ENCODE peak calls at places on chromosomes 1 and 21, in six cellular contexts. Q is HCT116, G is H1, T is NT2/D1, D is HepG2, Z is GM12878. R is an unnamed sample.

GRCh38 chr1:116172666-116173065 is 61.5 kb downstream of the MAB21L3 start:
- DNase-seq in Q (no peak), G (no peak), T (no peak), D (peak), Z (no peak), R (no peak)

GRCh38 chr1:67651031-67651430 is 34.0 kb upstream of the GADD45A start:
- DNase-seq in Q (no peak), G (no peak), T (no peak), D (no peak), Z (no peak), R (no peak)

GRCh38 chr1:67888208-67888607 is 54.9 kb upstream of the GNG12 start:
- DNase-seq in Q (no peak), G (no peak), T (no peak), D (no peak), Z (no peak), R (no peak)

GRCh38 chr1:25977816-25978215 is 20.0 kb downstream of the PAFAH2 start:
- DNase-seq in Q (no peak), G (no peak), T (no peak), D (no peak), Z (no peak), R (no peak)

GRCh38 chr1:150970818-150971582 is 3.6 kb downstream of the CERS2 start:
- DNase-seq in Q (no peak), G (no peak), T (no peak), D (peak), Z (no peak), R (no peak)

GRCh38 chr1:240033406-240033805 is 58.3 kb upstream of the FMN2 start:
- DNase-seq in Q (no peak), G (no peak), T (no peak), D (no peak), Z (no peak), R (no peak)

GRCh38 chr1:45542591-45542990 is 8.0 kb upstream of the AKR1A1 start:
- DNase-seq in Q (no peak), G (no peak), T (no peak), D (peak), Z (no peak), R (peak)

GRCh38 chr1:4034318-4034887 is 134.3 kb upstream of the C1orf174 start:
- DNase-seq in Q (no peak), G (no peak), T (no peak), D (no peak), Z (no peak), R (no peak)

GRCh38 chr1:215043405-215043804 is 39.1 kb upstream of the KCNK2 start:
- DNase-seq in Q (no peak), G (no peak), T (no peak), D (no peak), Z (no peak), R (no peak)

GRCh38 chr1:78658901-78659300 is 9.3 kb downstream of the IFI44 start:
- DNase-seq in Q (no peak), G (no peak), T (no peak), D (no peak), Z (no peak), R (no peak)

GRCh38 chr1:50620680-50621329 is 197.6 kb upstream of the DMRTA2 start:
- DNase-seq in Q (peak), G (peak), T (no peak), D (peak), Z (no peak), R (no peak)

GRCh38 chr21:35635261-35635660 is 425.1 kb downstream of the SETD4 start:
- DNase-seq in Q (no peak), G (no peak), T (no peak), D (no peak), Z (no peak), R (no peak)

GRCh38 chr1:24635195-24635843 is 7.8 kb upstream of the SRRM1 start:
- DNase-seq in Q (peak), G (no peak), T (no peak), D (peak), Z (no peak), R (peak)

GRCh38 chr1:114286179-114286578 is 132.5 kb upstream of the SYT6 start:
- DNase-seq in Q (no peak), G (no peak), T (no peak), D (no peak), Z (no peak), R (no peak)

GRCh38 chr21:42219606-42220137 is 732 bp downstream of the ABCG1 start:
- DNase-seq in Q (no peak), G (no peak), T (no peak), D (no peak), Z (no peak), R (no peak)

GRCh38 chr1:247417786-247418185 is 1.8 kb downstream of the NLRP3 start:
- DNase-seq in Q (no peak), G (no peak), T (no peak), D (no peak), Z (no peak), R (no peak)

GRCh38 chr1:247415423-247416361 is at the start of gene NLRP3:
- DNase-seq in Q (no peak), G (no peak), T (no peak), D (peak), Z (no peak), R (no peak)

GRCh38 chr1:247419326-247419725 is 3.4 kb downstream of the NLRP3 start:
- DNase-seq in Q (no peak), G (no peak), T (no peak), D (no peak), Z (no peak), R (no peak)

DNA sequence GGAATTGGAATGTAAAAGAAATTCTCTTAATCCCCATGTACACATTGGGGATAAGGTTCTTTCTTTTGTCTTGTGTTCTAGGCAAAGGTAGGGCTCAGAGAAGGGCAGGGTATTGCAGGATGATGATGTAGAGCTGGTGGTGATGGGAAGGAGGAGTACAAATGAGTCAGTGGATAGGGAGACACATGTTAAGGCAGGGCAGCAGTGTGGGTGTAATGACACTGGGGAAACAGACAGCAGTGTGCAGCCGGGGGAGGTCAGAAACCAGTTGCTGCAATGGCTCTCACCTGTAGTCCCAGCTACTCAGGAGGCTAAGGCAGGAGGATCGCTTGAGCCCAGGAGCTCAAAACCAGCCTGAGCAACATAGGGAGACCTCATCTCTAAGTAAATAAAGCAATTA is 5.1 kb downstream of the NLRP3 start:
- DNase-seq in Q (no peak), G (no peak), T (no peak), D (no peak), Z (no peak), R (no peak)
- TF ChIP-seq ZNF274 in Q (no peak), G (no peak), T (no peak), D (no peak), Z (no peak), R (no peak)

GRCh38 chr1:11130406-11130805 is 30.7 kb upstream of the EXOSC10 start:
- DNase-seq in Q (no peak), G (no peak), T (no peak), D (no peak), Z (no peak), R (no peak)

GRCh38 chr1:11129649-11130048 is 30.0 kb upstream of the EXOSC10 start:
- DNase-seq in Q (no peak), G (no peak), T (no peak), D (no peak), Z (no peak), R (no peak)

GRCh38 chr1:11134352-11135266 is 34.9 kb upstream of the EXOSC10 start:
- DNase-seq in Q (no peak), G (no peak), T (no peak), D (no peak), Z (no peak), R (no peak)

GRCh38 chr1:11131816-11132215 is 32.1 kb upstream of the EXOSC10 start:
- DNase-seq in Q (no peak), G (no peak), T (no peak), D (no peak), Z (no peak), R (no peak)

GRCh38 chr1:11132571-11133293 is 33.1 kb upstream of the EXOSC10 start:
- DNase-seq in Q (no peak), G (no peak), T (no peak), D (no peak), Z (no peak), R (no peak)
- TF ChIP-seq ZNF274 in Q (no peak), G (no peak), T (no peak), D (no peak), Z (no peak), R (no peak)

DNA sequence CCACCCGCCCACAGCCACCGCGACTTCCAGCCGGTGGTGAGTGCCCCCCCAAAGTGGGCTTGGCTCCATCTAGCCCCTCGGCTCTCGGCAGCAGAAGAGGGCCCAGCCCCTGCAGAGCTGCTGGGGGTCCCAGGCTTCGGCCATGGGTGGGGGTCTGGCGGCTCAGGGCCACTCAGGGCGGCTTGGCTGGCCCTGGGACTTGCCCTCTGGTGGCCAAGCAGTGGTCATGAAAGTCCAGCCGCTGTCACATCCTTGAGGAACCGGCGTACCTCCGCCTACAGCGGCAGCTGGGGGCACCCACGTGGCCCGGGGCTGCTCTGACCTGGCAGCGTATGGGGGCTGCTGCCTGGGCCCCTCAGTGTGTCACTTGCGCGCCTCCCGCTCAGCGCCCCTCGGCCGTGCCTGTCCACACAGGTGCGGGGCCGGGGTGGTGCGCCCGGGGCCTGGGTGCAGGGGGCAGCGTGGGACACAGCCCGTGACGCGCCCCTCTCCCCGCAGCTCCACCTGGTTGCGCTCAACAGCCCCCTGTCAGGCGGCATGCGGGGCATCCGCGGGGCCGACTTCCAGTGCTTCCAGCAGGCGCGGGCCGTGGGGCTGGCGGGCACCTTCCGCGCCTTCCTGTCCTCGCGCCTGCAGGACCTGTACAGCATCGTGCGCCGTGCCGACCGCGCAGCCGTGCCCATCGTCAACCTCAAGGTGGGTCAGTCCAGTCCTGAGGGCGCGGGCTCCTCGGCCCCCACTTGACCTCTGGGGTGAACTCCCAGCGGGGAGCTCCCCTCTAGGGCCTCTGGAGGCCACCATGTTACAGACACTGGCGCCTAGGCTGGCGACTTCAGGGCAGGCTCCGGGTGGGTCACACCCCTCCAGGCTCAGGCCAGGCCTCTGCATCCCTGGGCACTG is 32.4 kb downstream of the SLC19A1 start:
- DNase-seq in Q (no peak), G (no peak), T (no peak), D (no peak), Z (no peak), R (no peak)
- TF ChIP-seq ZNF274 in Q (no peak), G (no peak), T (no peak), D (no peak), Z (no peak), R (no peak)

GRCh38 chr1:31985430-31985829 is 28.2 kb upstream of the KHDRBS1 start:
- DNase-seq in Q (no peak), G (no peak), T (no peak), D (no peak), Z (no peak), R (no peak)
- TF ChIP-seq ZNF274 in Q (no peak), G (no peak), T (no peak), D (no peak), Z (no peak), R (no peak)

DNA sequence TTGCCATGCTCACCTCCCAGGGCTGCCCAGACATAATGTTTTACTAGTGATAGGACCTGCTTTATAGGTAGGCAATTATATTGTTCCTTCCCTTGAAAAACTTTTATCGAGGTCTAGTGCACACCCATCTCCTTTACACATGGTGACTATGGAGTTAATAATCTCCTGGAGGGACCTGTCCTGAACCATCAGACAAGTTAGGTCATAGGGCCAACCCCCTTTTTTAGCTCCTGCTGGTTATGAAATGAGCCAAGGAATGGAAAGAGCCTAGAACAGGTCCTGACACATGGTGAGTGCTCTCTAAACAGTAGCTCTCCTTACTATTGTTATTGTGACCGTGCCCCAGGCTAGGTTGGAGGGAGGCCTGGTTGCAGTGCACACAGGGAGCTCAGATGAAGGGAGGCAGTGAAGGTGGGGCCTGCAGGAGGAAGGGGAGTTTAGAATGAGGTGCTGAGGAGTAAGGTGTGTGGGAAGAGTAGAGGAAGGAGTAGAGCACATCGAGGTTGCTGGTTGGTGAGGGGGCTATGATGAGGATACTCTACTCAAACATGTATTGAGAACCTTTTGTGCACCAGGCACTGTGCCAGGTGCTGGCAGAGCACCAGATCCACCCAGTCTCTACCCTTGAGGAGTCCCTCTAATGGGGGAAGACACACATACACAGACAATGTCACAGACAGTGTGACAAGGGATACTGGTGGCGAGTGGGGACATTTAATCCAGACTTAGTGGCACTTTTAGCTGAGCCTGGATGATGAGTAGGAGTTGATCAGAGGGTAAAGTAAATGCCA is 14.1 kb upstream of the LMNA start:
- DNase-seq in Q (no peak), G (no peak), T (no peak), D (no peak), Z (no peak), R (no peak)
- TF ChIP-seq ZNF274 in Q (no peak), G (no peak), T (no peak), D (no peak), Z (no peak), R (no peak)

GRCh38 chr1:17653728-17654351 is 101.3 kb upstream of the ACTL8 start:
- DNase-seq in Q (no peak), G (no peak), T (peak), D (no peak), Z (no peak), R (peak)
- TF ChIP-seq ZNF274 in Q (no peak), G (no peak), T (no peak), D (no peak), Z (no peak), R (no peak)

GRCh38 chr1:11592752-11593151 is 61.5 kb downstream of the FBXO2 start:
- DNase-seq in Q (no peak), G (no peak), T (no peak), D (no peak), Z (no peak), R (no peak)

GRCh38 chr1:11596295-11596694 is 57.9 kb downstream of the FBXO2 start:
- DNase-seq in Q (no peak), G (no peak), T (no peak), D (no peak), Z (no peak), R (no peak)

GRCh38 chr1:11594625-11595024 is 59.6 kb downstream of the FBXO2 start:
- DNase-seq in Q (no peak), G (no peak), T (no peak), D (no peak), Z (no peak), R (no peak)

GRCh38 chr1:11595287-11595686 is 58.9 kb downstream of the FBXO2 start:
- DNase-seq in Q (no peak), G (no peak), T (no peak), D (no peak), Z (no peak), R (no peak)

DNA sequence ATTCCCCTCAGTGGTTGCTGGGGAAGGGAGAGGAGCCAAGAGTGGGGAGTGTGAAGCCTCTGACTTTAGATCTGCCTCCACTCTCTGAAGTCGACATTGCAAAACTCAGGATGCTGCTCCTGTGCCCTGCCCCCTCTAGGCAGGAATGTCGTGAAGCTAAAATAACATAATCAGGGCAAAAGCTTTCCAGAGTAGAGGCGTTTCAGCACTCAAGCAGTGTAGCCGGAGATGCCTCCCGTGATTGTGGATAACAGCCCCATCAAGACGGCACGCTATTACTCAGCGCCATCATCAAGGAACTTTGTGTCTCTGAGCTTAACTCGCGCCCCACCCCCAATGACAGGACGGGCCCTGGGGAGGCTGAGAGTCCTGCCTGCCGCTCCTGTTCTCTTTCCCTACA is 60.0 kb downstream of the FBXO2 start:
- DNase-seq in Q (peak), G (peak), T (peak), D (peak), Z (no peak), R (no peak)
- TF ChIP-seq ZNF274 in Q (no peak), G (no peak), T (no peak), D (no peak), Z (no peak), R (no peak)

GRCh38 chr1:170369417-170369816 is 162.5 kb upstream of the GORAB start:
- DNase-seq in Q (no peak), G (no peak), T (no peak), D (no peak), Z (no peak), R (no peak)

GRCh38 chr1:170367615-170368014 is 164.4 kb upstream of the GORAB start:
- DNase-seq in Q (no peak), G (no peak), T (no peak), D (no peak), Z (no peak), R (no peak)

GRCh38 chr1:170366980-170367379 is 165.0 kb upstream of the GORAB start:
- DNase-seq in Q (no peak), G (no peak), T (no peak), D (no peak), Z (no peak), R (no peak)

GRCh38 chr1:170370087-170370486 is 161.9 kb upstream of the GORAB start:
- DNase-seq in Q (no peak), G (no peak), T (no peak), D (no peak), Z (no peak), R (no peak)

GRCh38 chr1:170369000-170369399 is 163.0 kb upstream of the GORAB start:
- DNase-seq in Q (no peak), G (no peak), T (no peak), D (no peak), Z (no peak), R (no peak)
- TF ChIP-seq ZNF274 in Q (no peak), G (no peak), T (no peak), D (no peak), Z (no peak), R (no peak)